ENCODE peak calls at places on chromosomes 4 and X, in eight cellular contexts. T, Y, Z, X, P, E, U and C are unnamed samples.

GRCh38 chr4:67713531-67714247 is 12.7 kb upstream of the UBA6 start:
- DNase-seq in U (no peak), X (no peak), Z (no peak), E (no peak), T (no peak), Y (no peak), P (no peak), C (no peak)

GRCh38 chr4:56530269-56531148 is 24.9 kb downstream of the ARL9 start:
- DNase-seq in Y (peak), X (peak), T (peak), E (peak), Z (peak), P (peak), U (peak), C (peak)

GRCh38 chrX:103329991-103330390 is at the start of gene TCEAL7:
- DNase-seq in Z (no peak), U (peak), X (peak), P (no peak), T (no peak), Y (no peak), E (no peak), C (peak)

GRCh38 chr4:106312377-106312776 is 3.6 kb downstream of the TBCK start:
- DNase-seq in Y (no peak), U (no peak), Z (no peak), E (no peak), P (no peak), X (no peak), T (no peak), C (no peak)

GRCh38 chrX:153631931-153632611 is 14.9 kb upstream of the DUSP9 start:
- DNase-seq in Z (no peak), X (no peak), Y (no peak), T (no peak), U (no peak), E (no peak), P (no peak), C (no peak)

GRCh38 chr4:168449740-168450442 is 30.4 kb downstream of the DDX60L start:
- DNase-seq in T (peak), E (no peak), U (no peak), X (no peak), P (peak), Y (no peak), Z (no peak), C (no peak)

GRCh38 chrX:87064522-87064921 is 453.1 kb upstream of the KLHL4 start:
- DNase-seq in Z (no peak), Y (no peak), X (no peak), P (no peak), U (no peak), T (no peak), E (no peak), C (no peak)

GRCh38 chr4:168304744-168305459 is 13.7 kb downstream of the DDX60 start:
- DNase-seq in X (no peak), U (no peak), Z (no peak), E (no peak), P (peak), Y (no peak), T (no peak), C (no peak)

GRCh38 chrX:155027509-155028066 is 944 bp downstream of the FUNDC2 start:
- DNase-seq in Y (no peak), Z (no peak), P (peak), E (no peak), U (no peak), X (peak), T (no peak), C (no peak)

GRCh38 chr4:98516441-98517323 is 141.7 kb downstream of the TSPAN5 start:
- DNase-seq in T (no peak), Y (no peak), X (no peak), U (no peak), Z (no peak), P (peak), E (no peak), C (no peak)

GRCh38 chr4:110344165-110344564 is 131.8 kb upstream of the ENPEP start:
- DNase-seq in Y (no peak), U (no peak), P (no peak), E (no peak), X (no peak), Z (no peak), T (no peak), C (no peak)

GRCh38 chr4:112897548-112897947 is 151.9 kb upstream of the ANK2 start:
- DNase-seq in Y (no peak), E (no peak), X (no peak), Z (no peak), T (no peak), U (no peak), P (no peak), C (no peak)

GRCh38 chrX:1316527-1316926 is 20.1 kb upstream of the IL3RA start:
- DNase-seq in X (peak), E (no peak), U (no peak), T (peak), Y (no peak), Z (no peak), P (peak), C (peak)